ENCODE peak calls at places on chromosomes 4 and X, in six cellular contexts. B, N, O, S, I and D are unnamed samples.

GRCh38 chr4:48139688-48140087 is 5.6 kb upstream of the TXK start:
- DNase-seq in N (no peak), S (no peak), O (peak), I (peak), B (no peak), D (no peak)

GRCh38 chr4:16897991-16898827 is at the start of gene LDB2:
- DNase-seq in O (no peak), S (peak), B (no peak), N (no peak), I (peak), D (peak)

GRCh38 chr4:1780435-1780834 is 12.7 kb upstream of the FGFR3 start:
- DNase-seq in S (no peak), O (no peak), I (no peak), N (no peak), B (no peak), D (no peak)

GRCh38 chr4:111722321-111722720 is 422.9 kb upstream of the FAM241A start:
- DNase-seq in S (no peak), B (no peak), O (no peak), N (no peak), I (no peak), D (no peak)

GRCh38 chrX:152907084-152907651 is 9.3 kb downstream of the ZNF185 start:
- DNase-seq in B (no peak), I (peak), S (no peak), N (no peak), O (no peak), D (no peak)

GRCh38 chr4:128163177-128164117 is 102.3 kb downstream of the LARP1B start:
- DNase-seq in S (no peak), B (no peak), I (peak), O (no peak), N (no peak), D (peak)

GRCh38 chrX:14017399-14017798 is 12.3 kb downstream of the GEMIN8 start:
- DNase-seq in N (no peak), B (no peak), O (no peak), I (no peak), S (no peak), D (no peak)

GRCh38 chr4:111330786-111331185 is 707.9 kb upstream of the PITX2 start:
- DNase-seq in B (no peak), S (no peak), O (no peak), N (no peak), I (no peak), D (no peak)

GRCh38 chr4:4227510-4228355 is 1.0 kb upstream of the OTOP1 start:
- DNase-seq in S (no peak), B (no peak), N (no peak), I (no peak), O (no peak), D (no peak)

GRCh38 chr4:108425988-108426387 is 194.4 kb upstream of the RPL34 start:
- DNase-seq in O (no peak), B (no peak), S (no peak), N (no peak), I (peak), D (peak)

GRCh38 chrX:98299785-98300184 is 1416.1 kb downstream of the RPA4 start:
- DNase-seq in S (no peak), B (no peak), N (no peak), I (no peak), O (no peak), D (no peak)